ENCODE peak calls at places on chromosomes 12 and 14, in four cellular contexts. One of them, this sample, is unnamed.

GRCh38 chr14:77058082-77058481 is 29.6 kb upstream of the IRF2BPL start:
- DNase-seq in uterus: no peak
- DNase-seq in AG09309: no peak
- DNase-seq in spleen: no peak
- DNase-seq in this sample: no peak

GRCh38 chr14:53925201-53925766 is 31.3 kb downstream of the BMP4 start:
- DNase-seq in uterus: no peak
- DNase-seq in AG09309: peak
- DNase-seq in spleen: no peak
- DNase-seq in this sample: no peak

GRCh38 chr12:2301531-2302461 is 249.0 kb downstream of the CACNA1C start:
- DNase-seq in uterus: no peak
- DNase-seq in AG09309: peak
- DNase-seq in spleen: no peak
- DNase-seq in this sample: peak

GRCh38 chr12:100163416-100164152 is 20.9 kb upstream of the BLTP3B start:
- DNase-seq in uterus: peak
- DNase-seq in AG09309: no peak
- DNase-seq in spleen: peak
- DNase-seq in this sample: peak

GRCh38 chr12:77725611-77726010 is 105.1 kb upstream of the NAV3 start:
- DNase-seq in uterus: no peak
- DNase-seq in AG09309: peak
- DNase-seq in spleen: no peak
- DNase-seq in this sample: no peak

GRCh38 chr12:1297639-1298038 is 296.7 kb downstream of the FBXL14 start:
- DNase-seq in uterus: no peak
- DNase-seq in AG09309: no peak
- DNase-seq in spleen: no peak
- DNase-seq in this sample: no peak

GRCh38 chr14:22824711-22825359 is 4.9 kb upstream of the MRPL52 start:
- DNase-seq in uterus: peak
- DNase-seq in AG09309: peak
- DNase-seq in spleen: peak
- DNase-seq in this sample: peak

GRCh38 chr12:113403435-113404415 is at the start of gene SDS:
- DNase-seq in uterus: no peak
- DNase-seq in AG09309: no peak
- DNase-seq in spleen: no peak
- DNase-seq in this sample: no peak

GRCh38 chr14:105309371-105309770 is 5.2 kb upstream of the PACS2 start:
- DNase-seq in uterus: no peak
- DNase-seq in AG09309: no peak
- DNase-seq in spleen: no peak
- DNase-seq in this sample: no peak

GRCh38 chr12:93297032-93297431 is 80.7 kb upstream of the NUDT4 start:
- DNase-seq in uterus: no peak
- DNase-seq in AG09309: no peak
- DNase-seq in spleen: no peak
- DNase-seq in this sample: no peak

GRCh38 chr14:100146548-100147091 is 12.8 kb downstream of the DEGS2 start:
- DNase-seq in uterus: no peak
- DNase-seq in AG09309: no peak
- DNase-seq in spleen: no peak
- DNase-seq in this sample: no peak

GRCh38 chr14:105884808-105885281 is 358.5 kb downstream of the TMEM121 start:
- DNase-seq in uterus: peak
- DNase-seq in AG09309: no peak
- DNase-seq in spleen: peak
- DNase-seq in this sample: no peak